ENCODE peak calls at places on chromosomes 11 and 22, in nine cellular contexts. E, K, X, D, C, Z, L, J and O are unnamed samples.
A peak's percentile ranks its signal among the peaks of the same experiment; 100 is the strongest.

GRCh38 chr11:70608568-70609314 is 210.4 kb downstream of the CTTN start:
- DNase-seq in C (no peak), J (peak; percentile 34), D (peak; percentile 4), L (peak; percentile 61), E (no peak), K (peak; percentile 13), Z (peak; percentile 60), X (peak; percentile 56), O (no peak)

GRCh38 chr11:134098566-134099184 is 29.8 kb downstream of the JAM3 start:
- DNase-seq in C (no peak), L (no peak), Z (no peak), E (peak; percentile 19), D (no peak), X (no peak), K (no peak), J (no peak), O (no peak)

GRCh38 chr22:43441216-43441615 is 29.4 kb downstream of the MPPED1 start:
- DNase-seq in E (no peak), L (no peak), C (no peak), X (no peak), D (no peak), K (no peak), Z (no peak), J (no peak), O (no peak)

GRCh38 chr22:25054943-25055511 is 102.5 kb downstream of the KIAA1671 start:
- DNase-seq in D (no peak), Z (no peak), C (no peak), J (no peak), E (no peak), K (no peak), X (peak; percentile 13), L (no peak), O (no peak)

GRCh38 chr22:29306830-29307657 is 594 bp downstream of the GAS2L1 start:
- DNase-seq in L (peak; percentile 56), Z (peak; percentile 95), E (no peak), D (peak; percentile 55), C (peak; percentile 91), K (peak; percentile 8), J (peak; percentile 72), X (peak; percentile 70), O (peak; percentile 86)

GRCh38 chr22:50089231-50090140 is at the start of gene MOV10L1:
- DNase-seq in C (peak; percentile 27), L (peak; percentile 45), J (peak; percentile 11), Z (peak; percentile 8), E (no peak), X (peak; percentile 34), D (no peak), K (no peak), O (no peak)

GRCh38 chr11:16126361-16126760 is 230.0 kb downstream of the SOX6 start:
- DNase-seq in X (peak; percentile 51), K (no peak), Z (no peak), J (no peak), C (peak; percentile 58), D (peak; percentile 6), L (no peak), E (no peak), O (peak; percentile 20)

GRCh38 chr11:48683226-48683720 is 194.7 kb downstream of the OR4A47 start:
- DNase-seq in E (no peak), Z (no peak), C (no peak), K (no peak), D (no peak), X (no peak), L (no peak), J (no peak), O (no peak)

GRCh38 chr11:117443269-117444186 is 115.9 kb downstream of the CEP164 start:
- DNase-seq in D (peak; percentile 26), L (peak; percentile 24), K (no peak), C (peak; percentile 31), X (peak; percentile 25), J (peak; percentile 29), Z (peak; percentile 22), E (no peak), O (peak; percentile 63)

GRCh38 chr22:35589071-35589735 is 27.9 kb downstream of the MB start:
- DNase-seq in L (peak; percentile 85), C (no peak), D (peak; percentile 65), Z (peak; percentile 82), E (no peak), X (peak; percentile 79), J (peak; percentile 43), K (peak; percentile 90), O (no peak)

GRCh38 chr11:10125522-10126133 is 168.4 kb downstream of the SBF2 start:
- DNase-seq in C (no peak), X (peak; percentile 58), E (no peak), D (no peak), Z (peak; percentile 26), L (peak; percentile 86), K (no peak), J (no peak), O (no peak)

GRCh38 chr11:15307600-15307999 is 192.9 kb downstream of the INSC start:
- DNase-seq in Z (no peak), X (no peak), D (no peak), J (no peak), L (no peak), C (peak; percentile 73), K (no peak), E (no peak), O (no peak)

GRCh38 chr11:121347094-121347493 is 54.5 kb downstream of the SC5D start:
- DNase-seq in K (no peak), E (no peak), D (no peak), C (no peak), L (no peak), Z (no peak), X (no peak), J (no peak), O (no peak)

GRCh38 chr11:8040261-8040920 is 40.6 kb upstream of the TUB start:
- DNase-seq in K (no peak), D (no peak), X (no peak), E (no peak), L (peak; percentile 46), Z (no peak), C (no peak), J (no peak), O (no peak)

GRCh38 chr11:47234669-47235075 is 13.9 kb downstream of the ACP2 start:
- DNase-seq in L (peak; percentile 45), J (no peak), X (peak; percentile 34), Z (no peak), D (peak; percentile 67), K (no peak), C (no peak), E (no peak), O (no peak)

GRCh38 chr22:37244922-37245722 is 1.1 kb upstream of the RAC2 start:
- DNase-seq in K (no peak), L (no peak), E (peak; percentile 91), D (no peak), Z (no peak), C (no peak), X (no peak), J (no peak), O (no peak)

GRCh38 chr22:23084453-23085350 is 14.4 kb downstream of the GNAZ start:
- DNase-seq in K (no peak), L (no peak), C (no peak), X (no peak), D (no peak), E (no peak), Z (no peak), J (no peak), O (no peak)

GRCh38 chr11:47121731-47122130 is 54.9 kb downstream of the ARFGAP2 start:
- DNase-seq in X (no peak), Z (no peak), D (no peak), K (no peak), C (no peak), J (no peak), E (no peak), L (no peak), O (no peak)

GRCh38 chr11:73349633-73350032 is 26.6 kb upstream of the RELT start:
- DNase-seq in E (no peak), Z (no peak), X (no peak), D (no peak), J (no peak), C (no peak), L (no peak), K (no peak), O (no peak)

GRCh38 chr11:86743223-86744118 is 56.9 kb upstream of the PRSS23 start:
- DNase-seq in E (no peak), Z (peak; percentile 93), J (peak; percentile 97), K (peak; percentile 91), X (peak; percentile 99), C (peak; percentile 84), D (peak; percentile 98), L (peak; percentile 100), O (no peak)

GRCh38 chr22:39242809-39243442 is 1.9 kb downstream of the PDGFB start:
- DNase-seq in C (peak; percentile 30), L (no peak), J (no peak), X (no peak), Z (no peak), K (no peak), E (no peak), D (no peak), O (no peak)

GRCh38 chr11:69377953-69378302 is 84.0 kb downstream of the MYEOV start:
- DNase-seq in Z (no peak), D (no peak), K (no peak), E (no peak), C (no peak), L (no peak), X (no peak), J (no peak), O (no peak)

GRCh38 chr11:102476812-102477211 is 24.2 kb upstream of the TMEM123 start:
- DNase-seq in D (no peak), E (peak; percentile 79), X (no peak), Z (no peak), C (no peak), K (no peak), L (no peak), J (no peak), O (peak; percentile 45)
- H3K4me3 ChIP-seq in D (no peak overlapping the region), E (no peak overlapping the region), X (no peak overlapping the region), Z (no peak overlapping the region), C (no peak overlapping the region), K (no peak overlapping the region), L (no peak overlapping the region), J (no peak overlapping the region), O (no peak overlapping the region)

DNA sequence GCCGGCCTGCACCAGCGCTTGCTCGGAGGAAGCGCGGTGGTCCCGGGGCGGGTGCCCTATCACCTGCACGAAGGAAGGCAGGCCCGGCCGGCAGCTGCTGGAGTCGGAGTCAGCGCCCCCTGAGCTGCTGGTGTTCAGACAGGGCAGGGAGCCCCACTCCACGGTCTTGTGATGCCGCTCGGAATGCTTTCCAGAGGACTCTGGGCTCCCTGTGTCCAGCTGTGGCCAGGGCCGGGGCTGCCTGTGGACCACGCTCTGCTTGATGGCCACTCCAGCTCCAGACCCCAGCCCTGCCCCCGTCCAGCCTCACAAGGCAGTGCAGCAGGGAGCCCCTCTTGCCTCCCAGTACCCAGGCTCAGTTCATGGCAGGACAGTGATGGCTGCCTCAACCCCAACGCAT is 3.7 kb downstream of the LMNTD2 start:
- DNase-seq in E (no peak), L (no peak), J (no peak), C (no peak), X (no peak), Z (no peak), D (no peak), K (no peak), O (no peak)
- H3K4me3 ChIP-seq in E (no peak overlapping the region), L (no peak overlapping the region), J (no peak overlapping the region), C (no peak overlapping the region), X (no peak overlapping the region), Z (no peak overlapping the region), D (no peak overlapping the region), K (no peak overlapping the region), O (no peak overlapping the region)

GRCh38 chr11:66958956-66959274 is 732 bp upstream of the PC start:
- DNase-seq in E (no peak), C (no peak), L (no peak), K (no peak), Z (no peak), J (no peak), X (no peak), D (no peak), O (no peak)
- H3K4me3 ChIP-seq in E (peak overlapping the region; percentile 61), C (peak overlapping the region; percentile 69), L (peak overlapping the region; percentile 27), K (peak overlapping the region; percentile 9), Z (peak overlapping the region; percentile 64), J (peak overlapping the region; percentile 26), X (peak overlapping the region; percentile 40), D (peak overlapping the region; percentile 30), O (no peak overlapping the region)

GRCh38 chr11:91173701-91174100 is 950.9 kb upstream of the CHORDC1 start:
- DNase-seq in D (peak; percentile 34), L (peak; percentile 6), X (peak; percentile 34), E (no peak), J (no peak), Z (peak; percentile 13), C (no peak), K (no peak), O (no peak)
- H3K4me3 ChIP-seq in D (no peak overlapping the region), L (no peak overlapping the region), X (no peak overlapping the region), E (no peak overlapping the region), J (no peak overlapping the region), Z (no peak overlapping the region), C (no peak overlapping the region), K (no peak overlapping the region), O (no peak overlapping the region)